ENCODE peak calls at places on chromosomes 16 and 17, in ten cellular contexts. V, O, R, S, E, B, N, H, A and I are unnamed samples.

GRCh38 chr16:68396481-68396880 is 51.8 kb downstream of the SMPD3 start:
- DNase-seq in R (peak), A (no peak), B (peak), V (peak), E (no peak), S (no peak), N (peak), O (peak), H (peak), I (no peak)

GRCh38 chr16:51374790-51375189 is 223.7 kb upstream of the SALL1 start:
- DNase-seq in N (no peak), H (no peak), O (no peak), E (no peak), R (no peak), V (no peak), B (no peak), S (no peak), A (no peak), I (no peak)

GRCh38 chr16:11780988-11781680 is 15.9 kb downstream of the ZC3H7A start:
- DNase-seq in E (no peak), B (no peak), A (no peak), R (no peak), S (no peak), N (no peak), V (no peak), O (no peak), H (no peak), I (no peak)

GRCh38 chr17:45874148-45874547 is 20.2 kb upstream of the MAPT start:
- DNase-seq in N (no peak), H (no peak), R (no peak), B (no peak), V (no peak), O (no peak), E (no peak), A (no peak), S (no peak), I (no peak)

GRCh38 chr16:86952769-86953168 is 364.4 kb downstream of the C16orf95 start:
- DNase-seq in N (no peak), R (no peak), S (no peak), E (no peak), A (no peak), V (no peak), O (no peak), H (no peak), B (peak), I (no peak)

GRCh38 chr17:82349287-82349701 is 9.8 kb upstream of the TEX19 start:
- DNase-seq in N (no peak), B (no peak), A (no peak), O (no peak), V (no peak), E (no peak), S (no peak), H (no peak), R (no peak), I (no peak)

GRCh38 chr16:72049110-72049509 is 5.2 kb upstream of the HP start:
- DNase-seq in E (no peak), R (no peak), B (no peak), A (no peak), V (no peak), N (no peak), O (no peak), H (no peak), S (no peak), I (no peak)

GRCh38 chr17:42623732-42624596 is 14.5 kb downstream of the TUBG1 start:
- DNase-seq in O (peak), H (no peak), N (no peak), B (peak), S (no peak), R (peak), A (no peak), E (no peak), V (no peak), I (no peak)

GRCh38 chr17:32479074-32479617 is 7.6 kb upstream of the CDK5R1 start:
- DNase-seq in H (no peak), R (no peak), E (peak), B (no peak), V (no peak), A (no peak), S (no peak), O (no peak), N (no peak), I (no peak)

GRCh38 chr16:78785218-78785617 is 685.8 kb downstream of the WWOX start:
- DNase-seq in V (no peak), E (no peak), S (no peak), N (no peak), B (no peak), R (no peak), O (no peak), H (no peak), A (no peak), I (no peak)

GRCh38 chr16:25135239-25135878 is 23.8 kb downstream of the LCMT1 start:
- DNase-seq in V (peak), B (peak), H (no peak), S (no peak), A (no peak), N (peak), R (peak), E (no peak), O (peak), I (no peak)

GRCh38 chr16:28029387-28030002 is 34.0 kb downstream of the GSG1L start:
- DNase-seq in H (no peak), E (no peak), O (no peak), S (no peak), R (no peak), V (no peak), B (no peak), A (no peak), N (no peak), I (no peak)

GRCh38 chr17:745406-745805 is 6.7 kb downstream of the GEMIN4 start:
- DNase-seq in A (no peak), S (no peak), E (no peak), B (no peak), O (no peak), R (no peak), H (no peak), N (no peak), V (no peak), I (no peak)

GRCh38 chr16:87818533-87819161 is 50.7 kb downstream of the SLC7A5 start:
- DNase-seq in B (no peak), N (no peak), A (no peak), R (no peak), O (no peak), E (no peak), V (no peak), H (no peak), S (no peak), I (no peak)

GRCh38 chr17:43456661-43457361 is 27.0 kb upstream of the DHX8 start:
- DNase-seq in N (no peak), B (peak), O (peak), H (no peak), E (no peak), S (no peak), R (peak), A (no peak), V (no peak), I (no peak)

GRCh38 chr16:83835972-83836566 is 28.3 kb downstream of the HSBP1 start:
- DNase-seq in V (peak), N (no peak), S (no peak), A (no peak), E (no peak), R (peak), O (no peak), B (peak), H (no peak), I (no peak)

GRCh38 chr16:57824880-57825279 is 22.6 kb upstream of the KIFC3 start:
- DNase-seq in B (no peak), H (no peak), S (no peak), O (no peak), E (no peak), V (no peak), A (no peak), N (no peak), R (peak), I (no peak)

GRCh38 chr17:83155128-83156081 is 76.0 kb downstream of the METRNL start:
- DNase-seq in V (peak), O (no peak), R (no peak), N (peak), A (no peak), E (no peak), H (no peak), S (peak), B (peak), I (no peak)

GRCh38 chr17:560379-560935 is 154.2 kb downstream of the VPS53 start:
- DNase-seq in A (no peak), N (no peak), B (peak), V (peak), E (no peak), S (no peak), O (peak), H (no peak), R (peak), I (no peak)

GRCh38 chr17:74153821-74154430 is 49.6 kb upstream of the RPL38 start:
- DNase-seq in N (no peak), A (no peak), S (peak), E (no peak), H (no peak), B (no peak), R (no peak), V (no peak), O (no peak), I (no peak)

GRCh38 chr17:44011876-44012275 is 2.9 kb downstream of the TMEM101 start:
- DNase-seq in H (no peak), E (no peak), V (no peak), B (no peak), O (no peak), A (no peak), S (no peak), R (no peak), N (no peak), I (no peak)

GRCh38 chr17:61469474-61469873 is 17.3 kb downstream of the TBX4 start:
- DNase-seq in B (no peak), H (no peak), R (no peak), S (no peak), A (no peak), V (no peak), N (no peak), E (no peak), O (no peak), I (no peak)

GRCh38 chr17:5705081-5705875 is 121.0 kb upstream of the NLRP1 start:
- DNase-seq in V (no peak), E (peak), H (peak), B (no peak), S (peak), R (no peak), A (no peak), N (no peak), O (no peak), I (no peak)

GRCh38 chr17:42679001-42679491 is 2.3 kb upstream of the PLEKHH3 start:
- DNase-seq in O (peak), S (no peak), V (no peak), N (no peak), A (no peak), R (peak), H (no peak), B (peak), E (peak), I (no peak)

GRCh38 chr17:4854181-4854681 is 21.1 kb downstream of the MINK1 start:
- DNase-seq in O (no peak), N (no peak), S (no peak), A (no peak), V (peak), H (no peak), B (peak), E (peak), R (peak), I (no peak)

GRCh38 chr16:13672196-13672595 is 247.8 kb upstream of the ERCC4 start:
- DNase-seq in V (no peak), B (no peak), S (no peak), E (no peak), H (no peak), A (no peak), N (no peak), R (no peak), O (no peak), I (no peak)

GRCh38 chr16:71803305-71803690 is 5.3 kb downstream of the AP1G1 start:
- DNase-seq in H (no peak), O (no peak), E (no peak), S (no peak), B (no peak), N (no peak), V (no peak), A (no peak), R (no peak), I (no peak)

GRCh38 chr16:74582984-74583383 is 23.9 kb downstream of the GLG1 start:
- DNase-seq in R (no peak), E (no peak), H (no peak), O (no peak), B (no peak), A (no peak), N (no peak), V (no peak), S (no peak), I (no peak)

GRCh38 chr17:73757324-73757942 is 113.2 kb upstream of the SDK2 start:
- DNase-seq in V (no peak), R (no peak), S (no peak), O (no peak), A (no peak), E (no peak), B (no peak), H (no peak), N (no peak), I (peak)

GRCh38 chr16:49781401-49781800 is 74.5 kb downstream of the ZNF423 start:
- DNase-seq in O (no peak), H (no peak), E (no peak), S (no peak), B (no peak), A (no peak), V (no peak), R (no peak), N (no peak), I (no peak)

GRCh38 chr16:69691980-69692911 is 34.1 kb downstream of the NQO1 start:
- DNase-seq in O (no peak), V (peak), S (no peak), B (peak), H (no peak), R (peak), N (no peak), A (no peak), E (no peak), I (no peak)

GRCh38 chr17:58285422-58285810 is 4.7 kb upstream of the MPO start:
- DNase-seq in S (no peak), N (no peak), B (no peak), A (no peak), E (no peak), R (no peak), H (no peak), O (no peak), V (no peak), I (no peak)

GRCh38 chr16:29876578-29877249 is 13.7 kb upstream of the CDIPT start:
- DNase-seq in O (no peak), A (no peak), S (no peak), V (no peak), E (no peak), N (no peak), H (no peak), B (no peak), R (no peak), I (no peak)

GRCh38 chr17:59372138-59372751 is 40.8 kb downstream of the YPEL2 start:
- DNase-seq in S (peak), H (no peak), V (peak), R (no peak), B (peak), E (no peak), A (no peak), N (no peak), O (peak), I (no peak)

DNA sequence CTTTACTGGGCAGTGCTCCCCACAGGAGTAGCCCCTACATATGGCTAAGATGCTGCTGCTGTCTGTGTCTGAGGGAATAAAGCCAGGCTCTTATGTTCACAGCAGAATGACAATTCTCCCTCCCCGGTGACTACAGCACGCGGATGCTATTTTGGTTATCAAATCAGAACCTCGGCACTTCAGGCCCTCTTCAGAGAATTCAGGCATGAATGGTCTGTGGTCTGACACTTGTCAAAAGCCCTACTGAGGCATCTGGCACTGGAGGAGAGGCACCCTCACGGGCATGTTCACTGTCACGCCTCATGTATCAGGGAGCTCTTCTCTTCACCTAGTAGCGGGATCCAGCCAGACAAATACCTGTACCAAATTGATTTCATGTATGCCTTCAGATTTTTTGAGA is 30.4 kb downstream of the KIAA0513 start:
- DNase-seq in S (no peak), N (no peak), E (no peak), V (no peak), A (no peak), B (no peak), R (no peak), O (no peak), H (no peak), I (no peak)
- TF ChIP-seq CTCF in S (no peak), N (no peak), E (no peak), V (no peak), A (no peak), B (no peak), R (no peak), O (no peak), H (no peak), I (no peak)

DNA sequence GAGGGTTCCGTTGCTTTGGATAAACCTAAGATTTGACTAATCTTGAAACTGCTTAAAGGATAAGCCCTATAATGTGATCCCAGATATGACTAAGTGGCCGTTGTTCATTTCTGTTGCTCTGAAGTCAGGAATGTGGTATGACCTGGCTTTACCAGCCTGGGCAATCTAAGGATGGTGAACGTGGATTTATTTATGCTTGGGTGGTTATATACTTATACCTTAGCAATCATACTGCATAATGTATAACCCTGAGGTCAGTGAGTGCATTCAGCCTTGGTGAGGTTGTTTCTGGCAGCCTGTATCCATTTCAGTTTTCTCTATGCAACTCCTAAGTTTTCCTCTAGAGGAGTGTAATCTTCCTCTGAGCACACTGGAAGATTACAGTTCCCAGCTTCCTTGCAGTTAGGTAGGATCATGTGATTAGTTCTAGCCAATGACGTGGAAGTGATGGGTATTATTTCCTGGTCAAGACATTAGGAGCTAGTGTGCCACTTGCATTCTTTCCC is 41.9 kb downstream of the FTO start:
- DNase-seq in R (peak), H (no peak), B (peak), O (no peak), V (peak), S (no peak), E (no peak), A (no peak), N (no peak), I (no peak)
- TF ChIP-seq CTCF in R (peak), H (no peak), B (no peak), O (no peak), V (peak), S (no peak), E (no peak), A (peak), N (no peak), I (no peak)

DNA sequence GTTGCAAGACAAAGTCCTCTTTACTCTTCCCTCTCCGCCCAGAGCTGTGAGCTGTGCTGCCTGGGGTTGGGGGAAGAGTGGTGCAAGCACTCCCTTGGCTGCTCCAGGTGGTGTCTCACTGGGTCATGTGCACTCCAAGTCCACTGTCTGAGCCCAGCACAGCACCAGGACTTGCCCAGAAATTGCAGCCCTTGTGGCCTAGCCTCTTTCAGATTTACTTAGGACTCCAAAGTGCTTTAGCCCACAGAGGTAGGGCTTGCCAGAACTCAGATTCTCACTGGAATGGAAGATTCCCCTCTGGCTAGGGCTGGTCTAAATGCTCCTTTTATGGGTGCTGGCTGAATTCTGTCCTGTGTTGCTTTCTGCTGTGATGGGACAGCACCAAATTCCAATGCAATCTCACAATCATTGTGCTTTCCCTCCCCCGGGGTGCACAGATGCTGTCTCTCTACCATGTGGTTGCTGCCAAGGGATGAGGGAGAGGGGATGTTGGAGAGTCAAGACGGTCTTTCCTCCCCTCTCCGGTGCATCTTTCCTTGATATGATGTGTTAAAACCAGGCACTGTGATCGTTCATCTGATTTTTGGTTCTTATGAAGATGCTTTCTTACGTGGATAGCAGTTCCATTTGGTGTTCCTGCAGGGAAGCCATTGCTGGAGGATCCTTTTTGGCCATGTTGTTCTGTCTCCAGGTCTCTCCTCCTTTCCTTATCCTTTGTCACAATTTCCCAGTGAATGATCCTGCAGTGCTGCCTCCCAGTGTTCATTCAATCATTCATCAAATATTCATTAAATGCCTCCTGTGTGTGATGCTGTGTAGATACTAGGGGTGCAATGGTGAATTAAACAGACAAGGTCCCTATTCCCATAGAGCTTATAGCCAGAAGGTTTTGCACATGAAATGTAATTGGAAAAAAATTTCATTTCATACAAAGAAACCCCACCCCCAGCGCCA is 216.3 kb downstream of the SPECC1 start:
- DNase-seq in O (no peak), B (peak), H (no peak), N (no peak), S (no peak), E (no peak), R (no peak), A (no peak), V (no peak), I (no peak)
- TF ChIP-seq CTCF in O (no peak), B (no peak), H (no peak), N (no peak), S (no peak), E (no peak), R (peak), A (no peak), V (peak), I (no peak)

GRCh38 chr16:301950-302349 is 19.0 kb downstream of the PDIA2 start:
- DNase-seq in A (no peak), N (no peak), B (no peak), S (no peak), V (no peak), H (no peak), E (no peak), R (no peak), O (no peak), I (no peak)

GRCh38 chr16:306911-307370 is 24.0 kb downstream of the PDIA2 start:
- DNase-seq in R (no peak), S (no peak), O (no peak), E (no peak), H (no peak), V (no peak), A (no peak), B (no peak), N (no peak), I (no peak)

GRCh38 chr16:301235-301634 is 18.3 kb downstream of the PDIA2 start:
- DNase-seq in H (no peak), S (no peak), R (no peak), A (no peak), O (no peak), V (no peak), E (no peak), N (no peak), B (no peak), I (no peak)

GRCh38 chr16:305916-306315 is 23.0 kb downstream of the PDIA2 start:
- DNase-seq in R (peak), B (no peak), A (no peak), V (no peak), O (no peak), S (no peak), N (no peak), E (no peak), H (no peak), I (no peak)

DNA sequence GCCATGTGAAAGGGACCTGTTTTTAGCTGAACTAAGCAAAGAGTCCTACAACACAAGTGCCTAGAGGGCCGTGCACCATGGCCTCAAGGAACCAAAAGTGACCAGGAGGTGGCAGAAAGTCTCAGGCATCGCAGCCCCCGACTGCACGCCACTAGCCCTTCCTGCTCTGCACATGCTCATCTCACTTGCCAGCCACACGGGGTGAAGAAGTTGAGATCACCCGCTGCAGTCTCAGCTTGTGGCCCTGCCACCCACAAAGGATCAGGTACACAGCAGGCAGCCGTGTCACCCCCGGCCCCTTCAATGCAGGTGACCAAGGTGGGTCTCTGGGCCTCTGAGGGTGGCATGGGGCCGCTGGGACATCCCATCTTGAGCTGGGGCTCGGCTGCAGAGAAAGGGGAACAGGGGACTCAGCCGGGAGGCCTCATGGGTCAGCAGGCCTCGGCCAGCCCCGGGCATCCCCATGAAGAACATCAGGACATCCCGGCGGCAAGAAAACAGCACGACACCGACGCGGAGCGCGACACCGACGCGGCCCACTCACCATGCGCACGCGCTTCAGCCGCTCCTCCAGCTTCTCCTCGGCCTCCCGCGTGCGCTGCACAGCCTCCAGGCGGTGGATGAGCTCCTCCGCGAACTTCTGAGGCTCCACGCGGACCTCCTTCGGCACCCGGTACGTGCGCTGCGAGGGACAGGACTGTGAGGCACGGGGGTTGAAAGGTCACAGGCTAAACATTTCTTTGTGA is 21.0 kb downstream of the PDIA2 start:
- DNase-seq in H (no peak), A (no peak), V (no peak), N (no peak), R (no peak), S (no peak), B (no peak), E (no peak), O (peak), I (no peak)
- TF ChIP-seq CTCF in H (peak), A (no peak), V (peak), N (no peak), R (no peak), S (no peak), B (no peak), E (no peak), O (no peak), I (peak)